ENCODE peak calls at places on chromosomes 2 and 18, in seven cellular contexts. K is AG04450; X is lower lobe of right lung; W is LoVo; S is stimulated activated CD4-positive, alpha-beta T cell treated with anti-CD3 and anti-CD28 coated beads, Interleukin-4, amount 100 ng/mL, for 24 hours; L is colonic mucosa; N is erythroblast. B is an unnamed sample.

GRCh38 chr2:121790276-121790956 is 35.0 kb downstream of the TSN start:
- DNase-seq in K (peak), X (no peak), W (peak), S (no peak), L (no peak), N (no peak), B (no peak)

GRCh38 chr2:191247381-191248057 is 2.3 kb downstream of the MYO1B start:
- DNase-seq in K (peak), X (no peak), W (no peak), S (no peak), L (peak), N (no peak), B (no peak)

GRCh38 chr2:58027029-58027428 is 19.6 kb upstream of the VRK2 start:
- DNase-seq in K (no peak), X (no peak), W (no peak), S (no peak), L (no peak), N (no peak), B (no peak)

GRCh38 chr2:86337235-86338099 is at the start of gene REEP1:
- DNase-seq in K (no peak), X (no peak), W (peak), S (peak), L (no peak), N (peak), B (peak)

GRCh38 chr2:12587228-12587627 is 129.5 kb upstream of the TRIB2 start:
- DNase-seq in K (no peak), X (no peak), W (no peak), S (no peak), L (no peak), N (no peak), B (no peak)

GRCh38 chr18:63567276-63567675 is 19.9 kb upstream of the SERPINB13 start:
- DNase-seq in K (no peak), X (no peak), W (no peak), S (no peak), L (no peak), N (no peak), B (no peak)

GRCh38 chr2:181073896-181074295 is 93.5 kb downstream of the UBE2E3 start:
- DNase-seq in K (no peak), X (no peak), W (no peak), S (no peak), L (no peak), N (no peak), B (no peak)

GRCh38 chr2:69667805-69668382 is 24.4 kb upstream of the AAK1 start:
- DNase-seq in K (no peak), X (no peak), W (peak), S (no peak), L (no peak), N (no peak), B (no peak)

GRCh38 chr18:2146092-2146491 is 425.2 kb downstream of the METTL4 start:
- DNase-seq in K (no peak), X (no peak), W (no peak), S (no peak), L (no peak), N (no peak), B (no peak)

GRCh38 chr2:23690421-23691105 is 236.4 kb downstream of the ATAD2B start:
- DNase-seq in K (no peak), X (no peak), W (no peak), S (no peak), L (no peak), N (no peak), B (no peak)

GRCh38 chr2:96807127-96807471 is 9.0 kb upstream of the CNNM3 start:
- DNase-seq in K (no peak), X (no peak), W (no peak), S (no peak), L (no peak), N (no peak), B (no peak)

GRCh38 chr2:148907085-148907785 is 32.2 kb downstream of the KIF5C start:
- DNase-seq in K (no peak), X (no peak), W (no peak), S (no peak), L (no peak), N (no peak), B (no peak)

B was measured in occipital lobe.